ENCODE peak calls at places on chromosome 14, in four cellular contexts. R, W, C and F are unnamed samples.

GRCh38 chr14:90396342-90397339 is at the start of gene CALM1:
- DNase-seq in R (peak), W (peak), C (peak), F (peak)

GRCh38 chr14:86450075-86450474 is 920.1 kb downstream of the FLRT2 start:
- DNase-seq in R (no peak), W (peak), C (no peak), F (no peak)

GRCh38 chr14:24095196-24096068 is 1.3 kb downstream of the PCK2 start:
- DNase-seq in R (peak), W (no peak), C (no peak), F (peak)

GRCh38 chr14:104227806-104228205 is 89.4 kb downstream of the KIF26A start:
- DNase-seq in R (no peak), W (no peak), C (no peak), F (no peak)

GRCh38 chr14:69317780-69318179 is 57.8 kb downstream of the GALNT16 start:
- DNase-seq in R (peak), W (no peak), C (no peak), F (peak)

GRCh38 chr14:106845286-106846087 is 1319.1 kb downstream of the TMEM121 start:
- DNase-seq in R (peak), W (no peak), C (no peak), F (peak)

GRCh38 chr14:22536853-22537338 is 52.1 kb downstream of the DAD1 start:
- DNase-seq in R (peak), W (no peak), C (peak), F (peak)

GRCh38 chr14:92039073-92039719 is 663 bp downstream of the TRIP11 start:
- DNase-seq in R (peak), W (peak), C (no peak), F (peak)

GRCh38 chr14:59425322-59425945 is 39.7 kb downstream of the GPR135 start:
- DNase-seq in R (no peak), W (no peak), C (no peak), F (no peak)